ENCODE peak calls at places on chromosomes 6 and 20, in six cellular contexts. B, Z, L, H, X and S are unnamed samples.

GRCh38 chr20:1931830-1932229 is 36.6 kb downstream of the SIRPA start:
- DNase-seq in B (no peak), Z (no peak), L (no peak), H (no peak), X (no peak), S (no peak)

GRCh38 chr6:165653607-165654006 is 9.4 kb downstream of the PDE10A start:
- DNase-seq in B (no peak), Z (no peak), L (no peak), H (no peak), X (no peak), S (no peak)

GRCh38 chr20:36313936-36314335 is 7.8 kb downstream of the DLGAP4 start:
- DNase-seq in B (no peak), Z (no peak), L (no peak), H (no peak), X (no peak), S (no peak)

GRCh38 chr6:2221724-2222274 is 23.6 kb downstream of the GMDS start:
- DNase-seq in B (no peak), Z (no peak), L (no peak), H (no peak), X (no peak), S (no peak)

GRCh38 chr20:21607971-21608735 is 94.3 kb upstream of the NKX2-2 start:
- DNase-seq in B (no peak), Z (peak; percentile 28), L (no peak), H (no peak), X (peak; percentile 1), S (no peak)

GRCh38 chr6:129889580-129889979 is 28.5 kb upstream of the TMEM244 start:
- DNase-seq in B (peak; percentile 84), Z (no peak), L (no peak), H (no peak), X (no peak), S (no peak)

GRCh38 chr20:48706116-48706656 is 121.6 kb downstream of the PREX1 start:
- DNase-seq in B (no peak), Z (no peak), L (no peak), H (no peak), X (no peak), S (no peak)

GRCh38 chr6:142947702-142948480 is 2.9 kb upstream of the HIVEP2 start:
- DNase-seq in B (no peak), Z (no peak), L (peak; percentile 42), H (no peak), X (no peak), S (no peak)

GRCh38 chr6:2275207-2275891 is 29.9 kb upstream of the GMDS start:
- DNase-seq in B (peak; percentile 69), Z (no peak), L (no peak), H (no peak), X (no peak), S (no peak)

GRCh38 chr6:13500264-13500663 is 12.9 kb upstream of the GFOD1 start:
- DNase-seq in B (no peak), Z (no peak), L (no peak), H (no peak), X (no peak), S (no peak)

GRCh38 chr6:155157101-155157500 is 106.7 kb upstream of the CLDN20 start:
- DNase-seq in B (no peak), Z (no peak), L (no peak), H (no peak), X (no peak), S (no peak)

GRCh38 chr6:2101213-2101612 is 144.2 kb downstream of the GMDS start:
- DNase-seq in B (no peak), Z (no peak), L (no peak), H (no peak), X (no peak), S (no peak)

GRCh38 chr20:35279040-35279439 is 1.1 kb upstream of the MMP24OS start:
- DNase-seq in B (no peak), Z (no peak), L (no peak), H (no peak), X (peak; percentile 88), S (no peak)

GRCh38 chr20:19605759-19606158 is 152.3 kb upstream of the RIN2 start:
- DNase-seq in B (no peak), Z (no peak), L (no peak), H (no peak), X (no peak), S (no peak)

GRCh38 chr6:33279971-33280511 is 3.1 kb downstream of the B3GALT4 start:
- DNase-seq in B (peak; percentile 27), Z (peak; percentile 58), L (no peak), H (no peak), X (peak; percentile 72), S (peak; percentile 93)

DNA sequence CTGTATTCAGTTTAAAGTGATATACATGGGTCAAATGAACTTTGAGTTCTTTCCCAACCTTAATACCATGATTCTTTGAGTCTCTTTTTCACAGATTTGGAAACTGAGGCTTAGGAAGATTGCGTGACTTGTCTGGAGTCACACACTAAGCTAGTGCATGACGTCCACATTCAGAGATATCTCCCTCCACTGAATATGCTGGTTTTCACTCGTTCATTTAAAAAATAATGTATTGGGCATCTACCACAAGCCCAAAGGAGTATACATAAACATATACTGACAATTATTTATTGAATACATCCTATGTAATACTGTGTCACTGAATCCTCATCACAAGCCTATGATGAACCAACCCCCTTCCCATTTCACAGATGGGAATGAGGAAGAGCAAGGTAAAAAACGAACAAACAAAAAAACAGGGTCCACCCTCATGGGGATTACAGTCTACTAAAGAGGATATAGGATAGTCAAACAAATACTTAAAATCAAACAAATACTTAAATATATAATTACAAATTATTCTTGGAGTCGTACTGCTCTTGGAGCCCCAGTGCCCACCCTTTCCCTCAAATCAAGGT is 611 bp upstream of the TM9SF4 start:
- DNase-seq in B (no peak), Z (no peak), L (no peak), H (no peak), X (no peak), S (no peak)
- H3K4me3 ChIP-seq in B (peak overlapping the region; percentile 98), Z (peak overlapping the region; percentile 84), L (peak overlapping the region; percentile 96), H (no peak overlapping the region), X (peak overlapping the region; percentile 74), S (no peak overlapping the region)

GRCh38 chr6:140276719-140277118 is 902.3 kb upstream of the CITED2 start:
- DNase-seq in B (no peak), Z (no peak), L (no peak), H (no peak), X (no peak), S (no peak)
- H3K27ac ChIP-seq in B (no peak overlapping the region), Z (no peak overlapping the region), L (no peak overlapping the region), H (no peak overlapping the region), X (no peak overlapping the region), S (no peak overlapping the region)

GRCh38 chr20:63536997-63537524 is at the start of gene PTK6:
- DNase-seq in B (no peak), Z (no peak), L (peak; percentile 47), H (no peak), X (peak; percentile 77), S (no peak)
- TF ChIP-seq CTCF in B (no peak), Z (no peak), L (no peak), H (no peak), X (no peak), S (no peak)

GRCh38 chr6:149480502-149481280 is 4.1 kb downstream of the ZC3H12D start:
- DNase-seq in B (no peak), Z (no peak), L (peak; percentile 63), H (no peak), X (no peak), S (no peak)
- H3K4me3 ChIP-seq in B (no peak overlapping the region), Z (no peak overlapping the region), L (no peak overlapping the region), H (peak overlapping the region; percentile 90), X (no peak overlapping the region), S (no peak overlapping the region)

GRCh38 chr20:37990571-37991151 is 42.6 kb downstream of the TTI1 start:
- DNase-seq in B (peak; percentile 80), Z (peak; percentile 67), L (peak; percentile 89), H (peak; percentile 84), X (peak; percentile 74), S (peak; percentile 40)
- H3K27ac ChIP-seq in B (peak overlapping the region; percentile 26), Z (no peak overlapping the region), L (peak overlapping the region; percentile 32), H (peak overlapping the region; percentile 63), X (no peak overlapping the region), S (peak overlapping the region; percentile 71)

GRCh38 chr20:39394461-39394860 is 432.3 kb downstream of the DHX35 start:
- DNase-seq in B (no peak), Z (no peak), L (no peak), H (no peak), X (no peak), S (no peak)
- TF ChIP-seq CTCF in B (no peak), Z (no peak), L (no peak), H (no peak), X (no peak), S (no peak)

GRCh38 chr20:6055981-6056569 is 2.2 kb upstream of the LRRN4 start:
- DNase-seq in B (no peak), Z (no peak), L (no peak), H (no peak), X (peak; percentile 21), S (no peak)

GRCh38 chr20:6051505-6051904 is 2.4 kb downstream of the LRRN4 start:
- DNase-seq in B (peak; percentile 92), Z (no peak), L (no peak), H (no peak), X (peak; percentile 39), S (no peak)

GRCh38 chr20:6055161-6055783 is 1.4 kb upstream of the LRRN4 start:
- DNase-seq in B (no peak), Z (peak; percentile 48), L (no peak), H (no peak), X (no peak), S (no peak)

GRCh38 chr20:6053064-6053775 is 640 bp downstream of the LRRN4 start:
- DNase-seq in B (no peak), Z (no peak), L (no peak), H (no peak), X (no peak), S (no peak)

DNA sequence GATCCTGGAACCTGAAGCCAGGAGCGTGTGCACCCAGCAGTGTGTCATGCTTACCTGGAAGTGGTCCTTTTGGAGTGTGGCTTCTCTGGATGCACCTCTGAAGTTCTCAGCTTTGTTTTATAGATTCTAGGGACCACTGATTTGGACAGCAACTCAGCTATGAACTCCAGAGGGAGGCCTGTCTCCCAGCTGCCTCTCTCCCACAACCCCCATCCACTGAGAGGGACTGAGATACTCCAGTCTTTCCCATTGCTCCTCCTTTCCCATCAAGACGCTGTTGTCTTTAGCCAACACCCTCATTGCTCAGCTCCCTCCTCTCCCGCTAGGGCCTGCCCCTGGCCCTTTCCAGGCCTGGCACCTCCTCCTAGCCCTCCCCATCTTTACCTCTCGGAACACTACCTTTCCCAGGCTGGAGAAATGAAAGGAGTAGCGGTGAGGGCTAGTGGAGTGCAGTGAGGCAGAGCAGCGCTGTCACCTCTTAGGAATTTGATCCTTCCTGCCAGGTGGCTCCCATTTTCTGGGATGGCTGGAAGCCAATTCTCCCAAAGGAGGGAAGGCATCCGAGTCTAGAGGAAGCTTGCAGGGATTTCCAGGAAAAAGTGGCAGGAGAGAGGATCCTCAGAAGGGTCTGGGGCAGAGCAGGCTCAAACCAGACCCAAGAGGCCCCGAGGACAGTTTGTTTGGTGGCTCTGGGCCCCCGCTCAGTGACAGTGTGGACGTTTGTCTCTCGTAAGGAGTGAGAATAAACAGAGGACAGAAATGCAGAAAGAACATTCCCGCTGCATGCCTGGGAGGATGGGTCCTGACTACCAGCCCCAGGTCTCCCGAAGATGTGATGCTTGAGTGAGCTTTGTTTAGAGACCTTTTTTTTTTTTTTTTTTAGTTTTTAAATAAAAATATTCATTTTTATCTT is at the start of gene LRRN4:
- DNase-seq in B (peak; percentile 32), Z (no peak), L (no peak), H (no peak), X (peak; percentile 79), S (no peak)
- H3K4me3 ChIP-seq in B (no peak within 1 kb of the TSS), Z (no peak within 1 kb of the TSS), L (no peak within 1 kb of the TSS), H (no peak within 1 kb of the TSS), X (peak within 1 kb of the TSS; percentile 10), S (no peak within 1 kb of the TSS)